ENCODE peak calls at places on chromosomes 2 and 18, in nine cellular contexts. R is GM23248, I is HCT116, U is PC-3, D is neural progenitor cell, M is H9, G is neuronal stem cell, V is IMR-90, A is astrocyte. W is an unnamed sample.
A peak's percentile ranks its signal among the peaks of the same experiment; 100 is the strongest.

GRCh38 chr2:151632993-151633592 is 101.2 kb downstream of the NEB start:
- DNase-seq in A (no peak), I (peak; percentile 3), D (no peak), V (peak; percentile 22), G (no peak), R (peak; percentile 45), U (peak; percentile 51), M (no peak), W (no peak)

GRCh38 chr2:181461056-181461630 is 4.0 kb downstream of the ITGA4 start:
- DNase-seq in A (no peak), D (no peak), U (no peak), M (no peak), G (no peak), I (no peak), R (no peak), V (no peak), W (peak; percentile 36)

GRCh38 chr2:192072261-192072660 is 122.5 kb downstream of the TMEFF2 start:
- DNase-seq in A (no peak), R (no peak), M (no peak), G (no peak), D (no peak), V (no peak), U (no peak), I (no peak), W (no peak)

GRCh38 chr2:237900891-237901831 is 41.7 kb downstream of the RAMP1 start:
- DNase-seq in V (no peak), R (no peak), A (no peak), M (no peak), G (no peak), U (no peak), D (no peak), I (no peak), W (no peak)

GRCh38 chr18:4267641-4268040 is 187.5 kb downstream of the DLGAP1 start:
- DNase-seq in I (no peak), A (no peak), V (no peak), G (no peak), R (no peak), U (no peak), D (no peak), M (no peak), W (no peak)

GRCh38 chr2:235027558-235028214 is 75.9 kb downstream of the SH3BP4 start:
- DNase-seq in R (peak; percentile 95), V (peak; percentile 68), D (no peak), G (no peak), M (no peak), I (no peak), A (peak; percentile 80), U (peak; percentile 86), W (no peak)

GRCh38 chr2:51219468-51219867 is 187.5 kb upstream of the NRXN1 start:
- DNase-seq in U (peak; percentile 40), M (no peak), R (no peak), G (no peak), D (no peak), A (peak; percentile 86), V (peak; percentile 76), I (no peak), W (no peak)

GRCh38 chr2:192250961-192251360 is 56.2 kb upstream of the TMEFF2 start:
- DNase-seq in V (no peak), U (no peak), D (no peak), A (no peak), I (no peak), G (no peak), M (no peak), R (no peak), W (no peak)

GRCh38 chr18:877238-877637 is 27.4 kb upstream of the ADCYAP1 start:
- DNase-seq in G (no peak), M (no peak), V (no peak), A (no peak), D (no peak), R (no peak), I (no peak), U (no peak), W (no peak)

GRCh38 chr2:8563814-8564474 is 117.9 kb upstream of the ID2 start:
- DNase-seq in I (no peak), R (no peak), G (no peak), U (no peak), A (no peak), V (no peak), D (no peak), M (peak; percentile 31), W (peak; percentile 29)

GRCh38 chr2:207042155-207042554 is 102.8 kb downstream of the CPO start:
- DNase-seq in D (no peak), U (no peak), M (no peak), R (peak; percentile 60), A (peak; percentile 36), I (no peak), V (peak; percentile 52), G (no peak), W (no peak)

GRCh38 chr2:224861266-224861665 is 145.1 kb upstream of the CCDC195 start:
- DNase-seq in A (no peak), R (no peak), D (no peak), U (no peak), I (no peak), M (no peak), G (no peak), V (no peak), W (no peak)

GRCh38 chr2:220078439-220078838 is 451.0 kb downstream of the SLC4A3 start:
- DNase-seq in G (no peak), A (peak; percentile 75), M (no peak), I (no peak), U (no peak), R (peak; percentile 48), V (peak; percentile 44), D (no peak), W (no peak)

GRCh38 chr2:74316616-74317295 is 26.5 kb downstream of the SLC4A5 start:
- DNase-seq in V (no peak), G (no peak), I (no peak), R (no peak), M (peak; percentile 35), U (no peak), A (no peak), D (no peak), W (no peak)

GRCh38 chr2:160464996-160465395 is 28.6 kb downstream of the RBMS1 start:
- DNase-seq in R (peak; percentile 60), U (no peak), I (no peak), V (no peak), G (no peak), M (no peak), A (peak; percentile 21), D (no peak), W (no peak)

GRCh38 chr2:160467086-160467485 is 26.5 kb downstream of the RBMS1 start:
- DNase-seq in R (no peak), D (no peak), U (no peak), A (no peak), M (no peak), G (no peak), I (no peak), V (no peak), W (no peak)

GRCh38 chr2:160465406-160465805 is 28.2 kb downstream of the RBMS1 start:
- DNase-seq in M (no peak), V (no peak), A (no peak), U (no peak), G (no peak), R (peak; percentile 51), D (no peak), I (no peak), W (no peak)

GRCh38 chr2:160463245-160463644 is 30.4 kb downstream of the RBMS1 start:
- DNase-seq in R (no peak), D (no peak), A (no peak), V (no peak), U (no peak), M (no peak), I (no peak), G (no peak), W (no peak)

GRCh38 chr2:160464017-160464416 is 29.6 kb downstream of the RBMS1 start:
- DNase-seq in R (no peak), U (no peak), A (no peak), G (no peak), V (no peak), M (no peak), D (no peak), I (no peak), W (no peak)
- H3K9ac ChIP-seq in R (no peak overlapping the region), U (no peak overlapping the region), A (no peak overlapping the region), G (no peak overlapping the region), V (no peak overlapping the region), M (no peak overlapping the region), D (no peak overlapping the region), I (no peak overlapping the region), W (no peak overlapping the region)

GRCh38 chr18:58788470-58788869 is 76.2 kb upstream of the ZNF532 start:
- DNase-seq in R (no peak), D (no peak), V (no peak), G (no peak), I (no peak), M (no peak), A (peak; percentile 54), U (peak; percentile 73), W (no peak)
- H3K27ac ChIP-seq in R (no peak overlapping the region), D (no peak overlapping the region), V (peak overlapping the region; percentile 89), G (no peak overlapping the region), I (no peak overlapping the region), M (no peak overlapping the region), A (peak overlapping the region; percentile 67), U (peak overlapping the region; percentile 96), W (no peak overlapping the region)

DNA sequence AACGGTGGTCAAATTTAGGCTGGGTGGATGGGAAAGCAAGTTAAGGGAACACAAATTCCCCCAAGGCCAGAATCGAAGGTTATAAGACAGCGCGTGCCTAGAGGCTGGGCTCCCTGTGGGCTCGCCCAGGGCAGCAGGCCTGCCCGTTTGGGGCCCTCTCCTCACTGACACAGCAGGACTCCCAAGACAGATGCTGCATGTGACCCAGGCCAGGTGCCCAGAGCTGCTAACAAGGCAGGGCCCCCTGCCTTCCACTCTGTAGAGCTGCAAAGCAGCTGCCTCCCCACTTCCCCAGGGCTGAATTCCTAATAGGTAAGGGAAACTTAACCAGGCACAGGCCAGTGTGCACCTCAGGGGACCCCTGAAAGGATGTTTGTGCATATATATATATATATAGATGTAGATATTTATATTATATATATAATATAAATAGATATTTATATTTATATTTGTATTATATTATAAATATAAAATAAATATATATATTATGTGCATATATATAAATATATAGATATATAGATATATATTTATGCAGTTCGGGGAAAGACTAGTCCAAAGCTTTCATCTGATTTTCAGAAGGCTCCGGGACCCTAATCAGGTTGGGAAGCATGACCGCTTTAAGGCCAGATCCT is 43.7 kb downstream of the TMEM37 start:
- DNase-seq in V (no peak), U (no peak), D (peak; percentile 54), A (no peak), I (no peak), M (peak; percentile 73), G (no peak), R (no peak), W (no peak)
- H3K9ac ChIP-seq in V (no peak overlapping the region), U (no peak overlapping the region), D (no peak overlapping the region), A (no peak overlapping the region), I (no peak overlapping the region), M (no peak overlapping the region), G (no peak overlapping the region), R (no peak overlapping the region), W (no peak overlapping the region)

GRCh38 chr2:20048488-20049443 is 2.7 kb downstream of the LAPTM4A start:
- DNase-seq in U (no peak), I (no peak), M (no peak), A (no peak), V (no peak), R (peak; percentile 42), G (peak; percentile 14), D (peak; percentile 70), W (no peak)
- H3K27ac ChIP-seq in U (no peak overlapping the region), I (no peak overlapping the region), M (no peak overlapping the region), A (peak overlapping the region; percentile 100), V (peak overlapping the region; percentile 70), R (peak overlapping the region; percentile 100), G (peak overlapping the region; percentile 28), D (peak overlapping the region; percentile 85), W (peak overlapping the region; percentile 87)